ENCODE peak calls at places on chromosomes 5 and 9, in six cellular contexts. B is CD4-positive, CD25-positive, alpha-beta regulatory T cell; W is neural progenitor cell; G is ovary; I is astrocyte; X is heart left ventricle. L is an unnamed sample.

GRCh38 chr5:134833340-134834032 is 12.3 kb upstream of the C5orf24 start:
- DNase-seq in B (no peak), W (no peak), G (no peak), I (peak; percentile 61), X (no peak), L (no peak)

GRCh38 chr5:143217065-143217803 is 186.3 kb downstream of the NR3C1 start:
- DNase-seq in B (no peak), W (peak; percentile 20), G (no peak), I (no peak), X (no peak), L (no peak)

GRCh38 chr5:112374356-112374755 is 44.7 kb downstream of the EPB41L4A start:
- DNase-seq in B (no peak), W (no peak), G (no peak), I (no peak), X (no peak), L (no peak)

GRCh38 chr5:14250094-14250777 is 107.1 kb downstream of the TRIO start:
- DNase-seq in B (no peak), W (peak; percentile 85), G (peak; percentile 80), I (peak; percentile 88), X (peak; percentile 70), L (no peak)

GRCh38 chr9:111052831-111053230 is 14.6 kb upstream of the LPAR1 start:
- DNase-seq in B (no peak), W (no peak), G (no peak), I (peak; percentile 23), X (no peak), L (no peak)

GRCh38 chr9:70994582-70994981 is 126.8 kb downstream of the TRPM3 start:
- DNase-seq in B (no peak), W (no peak), G (no peak), I (no peak), X (no peak), L (no peak)

GRCh38 chr5:86986837-86987236 is 280.8 kb upstream of the RASA1 start:
- DNase-seq in B (no peak), W (no peak), G (no peak), I (no peak), X (no peak), L (no peak)

GRCh38 chr9:117704024-117704575 is at the start of gene TLR4:
- DNase-seq in B (no peak), W (peak; percentile 17), G (peak; percentile 28), I (peak; percentile 86), X (peak; percentile 75), L (no peak)

GRCh38 chr5:93891491-93892480 is 150.4 kb upstream of the POU5F2 start:
- DNase-seq in B (no peak), W (peak; percentile 71), G (no peak), I (peak; percentile 20), X (no peak), L (no peak)

GRCh38 chr5:135208555-135209494 is 174.8 kb upstream of the PITX1 start:
- DNase-seq in B (no peak), W (no peak), G (no peak), I (peak; percentile 95), X (no peak), L (no peak)

GRCh38 chr9:111179577-111179976 is 141.3 kb upstream of the LPAR1 start:
- DNase-seq in B (no peak), W (no peak), G (no peak), I (peak; percentile 20), X (no peak), L (peak; percentile 18)

DNA sequence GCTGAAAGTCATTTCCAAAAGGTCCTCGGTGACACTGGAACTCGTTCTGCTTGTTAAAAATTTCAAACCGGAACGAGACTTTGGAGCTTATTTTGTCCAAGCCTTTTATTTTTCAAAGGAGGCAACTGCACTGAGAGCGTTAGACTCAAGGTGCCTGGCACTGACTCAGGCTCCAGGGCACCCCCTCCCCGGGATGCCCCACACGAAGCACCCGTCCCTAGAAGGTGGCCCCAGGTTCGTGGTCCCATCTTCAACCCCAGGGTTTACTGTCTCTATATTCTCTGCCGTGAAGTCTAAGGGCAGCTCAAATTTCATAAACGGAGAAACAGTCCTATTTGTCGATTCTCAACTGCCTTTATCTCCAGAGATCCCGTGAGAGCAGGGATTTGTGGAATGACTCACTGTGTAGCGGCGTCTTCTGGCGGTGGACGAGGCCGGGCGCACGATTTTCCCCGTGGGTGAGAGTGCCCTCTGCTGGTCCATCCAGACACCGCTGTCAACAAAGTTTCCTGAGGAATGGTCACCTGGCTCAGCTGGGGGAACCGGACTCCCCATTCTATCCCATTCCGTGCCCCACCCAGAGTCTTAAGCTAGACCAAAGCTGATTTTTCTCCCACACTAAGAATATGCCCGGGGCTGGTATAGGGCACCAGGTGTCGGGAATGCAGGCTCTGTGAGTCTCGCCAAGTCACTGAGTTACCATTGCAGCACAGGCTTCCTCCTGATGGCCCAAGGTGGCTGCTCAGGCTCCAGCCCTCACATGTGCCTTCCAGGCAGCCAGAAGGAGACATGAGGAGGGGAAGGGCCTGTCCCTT is 27.1 kb upstream of the SLC6A19 start:
- DNase-seq in B (no peak), W (peak; percentile 76), G (no peak), I (peak; percentile 48), X (peak; percentile 53), L (no peak)
- H3K4me3 ChIP-seq in B (no peak overlapping the region), W (no peak overlapping the region), G (no peak overlapping the region), I (no peak overlapping the region), X (no peak overlapping the region), L (no peak overlapping the region)

GRCh38 chr5:150847334-150847695 is 994 bp downstream of the IRGM start:
- DNase-seq in B (no peak), W (no peak), G (no peak), I (no peak), X (no peak), L (no peak)

GRCh38 chr5:150851039-150851438 is 4.7 kb downstream of the IRGM start:
- DNase-seq in B (no peak), W (no peak), G (no peak), I (no peak), X (no peak), L (no peak)

GRCh38 chr5:150848271-150848670 is 1.9 kb downstream of the IRGM start:
- DNase-seq in B (no peak), W (no peak), G (no peak), I (peak; percentile 45), X (no peak), L (no peak)

GRCh38 chr5:150846651-150847333 is 471 bp downstream of the IRGM start:
- DNase-seq in B (peak; percentile 39), W (peak; percentile 82), G (peak; percentile 30), I (peak; percentile 78), X (peak; percentile 56), L (peak; percentile 93)
- H3K4me3 ChIP-seq in B (peak overlapping the region; percentile 54), W (no peak overlapping the region), G (no peak overlapping the region), I (no peak overlapping the region), X (no peak overlapping the region), L (peak overlapping the region; percentile 30)

GRCh38 chr9:129333613-129333960 is 155.5 kb upstream of the IER5L start:
- DNase-seq in B (no peak), W (no peak), G (no peak), I (no peak), X (no peak), L (no peak)
- H3K4me3 ChIP-seq in B (no peak overlapping the region), W (no peak overlapping the region), G (no peak overlapping the region), I (no peak overlapping the region), X (no peak overlapping the region), L (no peak overlapping the region)

GRCh38 chr5:80963521-80963895 is 3.3 kb downstream of the RASGRF2 start:
- DNase-seq in B (no peak), W (no peak), G (no peak), I (no peak), X (no peak), L (no peak)

GRCh38 chr5:80961376-80962281 is 1.5 kb downstream of the RASGRF2 start:
- DNase-seq in B (no peak), W (peak; percentile 48), G (no peak), I (peak; percentile 40), X (no peak), L (no peak)

GRCh38 chr5:80963966-80964481 is 3.9 kb downstream of the RASGRF2 start:
- DNase-seq in B (no peak), W (no peak), G (no peak), I (peak; percentile 72), X (no peak), L (no peak)

GRCh38 chr5:80964491-80964890 is 4.3 kb downstream of the RASGRF2 start:
- DNase-seq in B (no peak), W (no peak), G (no peak), I (no peak), X (no peak), L (no peak)

DNA sequence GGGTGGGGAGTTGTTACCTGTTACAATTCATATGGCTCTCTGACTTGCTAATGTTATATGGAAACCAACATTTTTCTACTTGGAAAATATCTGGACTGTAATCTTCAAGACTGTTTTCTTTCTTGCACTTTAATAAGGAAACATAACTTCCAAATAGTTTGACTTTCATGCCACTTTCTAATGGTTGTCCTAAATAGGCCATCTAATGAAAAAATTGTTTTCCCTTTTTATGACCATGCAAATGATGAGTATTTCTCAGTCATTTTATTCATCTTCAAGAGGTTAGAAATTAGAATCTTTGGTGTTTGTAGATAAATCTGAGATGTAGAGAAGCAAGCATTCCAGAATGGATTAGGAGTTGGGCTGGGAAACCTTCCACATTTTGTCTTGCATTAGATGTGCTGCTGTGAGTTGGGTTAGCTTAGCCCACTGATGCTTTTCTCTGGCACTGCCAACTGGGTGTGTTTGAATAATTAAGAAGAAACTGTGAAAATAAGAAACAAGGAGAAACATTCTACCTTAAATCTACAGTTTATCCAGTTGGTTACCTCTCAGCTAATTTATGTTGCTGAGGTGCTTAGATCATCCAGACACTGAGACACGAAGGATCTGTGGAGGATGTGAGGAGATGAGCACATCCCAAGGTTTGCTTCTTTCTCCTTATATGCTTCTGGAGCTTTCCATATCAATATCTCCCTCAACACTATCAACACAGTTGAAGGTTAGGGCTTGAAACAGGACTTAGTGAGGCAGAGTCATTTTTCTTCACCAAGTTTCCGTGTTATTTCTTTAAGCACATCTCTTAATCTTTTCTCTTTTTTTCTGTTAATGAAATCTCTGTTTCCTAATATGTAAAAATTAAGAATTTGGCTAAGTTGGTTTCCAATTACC is 2.7 kb downstream of the RASGRF2 start:
- DNase-seq in B (no peak), W (peak; percentile 15), G (no peak), I (no peak), X (no peak), L (no peak)
- H3K4me3 ChIP-seq in B (peak overlapping the region; percentile 47), W (no peak overlapping the region), G (no peak overlapping the region), I (no peak overlapping the region), X (peak overlapping the region; percentile 63), L (no peak overlapping the region)

GRCh38 chr9:137198051-137198747 is 2.3 kb downstream of the TPRN start:
- DNase-seq in B (no peak), W (no peak), G (no peak), I (no peak), X (no peak), L (no peak)
- H3K4me3 ChIP-seq in B (no peak overlapping the region), W (no peak overlapping the region), G (no peak overlapping the region), I (no peak overlapping the region), X (no peak overlapping the region), L (no peak overlapping the region)

GRCh38 chr5:40842351-40842750 is 1.2 kb downstream of the CARD6 start:
- DNase-seq in B (no peak), W (no peak), G (no peak), I (no peak), X (no peak), L (no peak)
- H3K4me3 ChIP-seq in B (peak overlapping the region; percentile 93), W (no peak overlapping the region), G (peak overlapping the region; percentile 31), I (peak overlapping the region; percentile 48), X (peak overlapping the region; percentile 44), L (no peak overlapping the region)